ENCODE peak calls at places on chromosomes 13 and 19, in five cellular contexts. One of them, this sample, is unnamed.

GRCh38 chr13:46667687-46668281 is 114.8 kb downstream of the LRCH1 start:
- DNase-seq in Peyer's patch: no peak
- DNase-seq in testis: no peak
- DNase-seq in sigmoid colon: no peak
- DNase-seq in heart left ventricle: no peak
- DNase-seq in this sample: no peak

GRCh38 chr13:21014139-21014665 is 47.2 kb downstream of the LATS2 start:
- DNase-seq in Peyer's patch: no peak
- DNase-seq in testis: no peak
- DNase-seq in heart left ventricle: no peak
- DNase-seq in sigmoid colon: no peak
- DNase-seq in this sample: no peak

GRCh38 chr19:42323852-42324654 is 1.4 kb upstream of the MEGF8 start:
- DNase-seq in heart left ventricle: peak; percentile 68
- DNase-seq in sigmoid colon: no peak
- DNase-seq in testis: no peak
- DNase-seq in Peyer's patch: peak; percentile 22
- DNase-seq in this sample: no peak

GRCh38 chr13:90591927-90592268 is 755.6 kb upstream of the MIR17HG start:
- DNase-seq in Peyer's patch: no peak
- DNase-seq in testis: no peak
- DNase-seq in heart left ventricle: no peak
- DNase-seq in sigmoid colon: no peak
- DNase-seq in this sample: no peak

GRCh38 chr13:95195146-95195545 is 106.1 kb downstream of the ABCC4 start:
- DNase-seq in testis: peak; percentile 27
- DNase-seq in Peyer's patch: no peak
- DNase-seq in heart left ventricle: no peak
- DNase-seq in sigmoid colon: no peak
- DNase-seq in this sample: no peak

GRCh38 chr13:76552373-76552772 is 333.8 kb downstream of the KCTD12 start:
- DNase-seq in testis: no peak
- DNase-seq in heart left ventricle: no peak
- DNase-seq in Peyer's patch: no peak
- DNase-seq in sigmoid colon: no peak
- DNase-seq in this sample: no peak

GRCh38 chr13:105611424-105611823 is 924.0 kb downstream of the EFNB2 start:
- DNase-seq in Peyer's patch: no peak
- DNase-seq in sigmoid colon: no peak
- DNase-seq in testis: no peak
- DNase-seq in heart left ventricle: no peak
- DNase-seq in this sample: no peak

GRCh38 chr13:44972956-44973581 is 16.2 kb downstream of the NUFIP1 start:
- DNase-seq in sigmoid colon: no peak
- DNase-seq in Peyer's patch: no peak
- DNase-seq in testis: no peak
- DNase-seq in heart left ventricle: no peak
- DNase-seq in this sample: no peak

GRCh38 chr19:29171525-29171924 is 41.4 kb downstream of the UQCRFS1 start:
- DNase-seq in Peyer's patch: no peak
- DNase-seq in heart left ventricle: no peak
- DNase-seq in sigmoid colon: no peak
- DNase-seq in testis: no peak
- DNase-seq in this sample: no peak

GRCh38 chr13:94195715-94196114 is 283.8 kb downstream of the DCT start:
- DNase-seq in heart left ventricle: no peak
- DNase-seq in testis: no peak
- DNase-seq in Peyer's patch: no peak
- DNase-seq in sigmoid colon: no peak
- DNase-seq in this sample: no peak

GRCh38 chr13:32731576-32731975 is 145.3 kb downstream of the PDS5B start:
- DNase-seq in sigmoid colon: no peak
- DNase-seq in testis: no peak
- DNase-seq in Peyer's patch: no peak
- DNase-seq in heart left ventricle: no peak
- DNase-seq in this sample: no peak

GRCh38 chr13:45737571-45738002 is 35.5 kb downstream of the CBY2 start:
- DNase-seq in Peyer's patch: no peak
- DNase-seq in sigmoid colon: no peak
- DNase-seq in testis: no peak
- DNase-seq in heart left ventricle: no peak
- DNase-seq in this sample: no peak

GRCh38 chr19:31349160-31349881 is at the start of gene TSHZ3:
- DNase-seq in heart left ventricle: peak; percentile 90
- DNase-seq in Peyer's patch: no peak
- DNase-seq in testis: peak; percentile 72
- DNase-seq in sigmoid colon: peak; percentile 94
- DNase-seq in this sample: no peak

GRCh38 chr19:47499863-47500830 is 14.7 kb downstream of the NAPA start:
- DNase-seq in sigmoid colon: no peak
- DNase-seq in heart left ventricle: peak; percentile 51
- DNase-seq in Peyer's patch: no peak
- DNase-seq in testis: no peak
- DNase-seq in this sample: peak; percentile 85

GRCh38 chr19:48560095-48560530 is 8.1 kb downstream of the SULT2B1 start:
- DNase-seq in testis: no peak
- DNase-seq in heart left ventricle: no peak
- DNase-seq in Peyer's patch: no peak
- DNase-seq in sigmoid colon: no peak
- DNase-seq in this sample: no peak

GRCh38 chr19:48501961-48502719 is 9.5 kb downstream of the LMTK3 start:
- DNase-seq in Peyer's patch: peak; percentile 79
- DNase-seq in heart left ventricle: no peak
- DNase-seq in sigmoid colon: no peak
- DNase-seq in testis: peak; percentile 44
- DNase-seq in this sample: peak; percentile 98

GRCh38 chr13:29362849-29363604 is 232.5 kb downstream of the SLC7A1 start:
- DNase-seq in testis: peak; percentile 58
- DNase-seq in sigmoid colon: no peak
- DNase-seq in Peyer's patch: no peak
- DNase-seq in heart left ventricle: no peak
- DNase-seq in this sample: no peak

GRCh38 chr13:93235258-93236015 is 8.8 kb downstream of the GPC6 start:
- DNase-seq in heart left ventricle: no peak
- DNase-seq in testis: no peak
- DNase-seq in sigmoid colon: peak; percentile 77
- DNase-seq in Peyer's patch: no peak
- DNase-seq in this sample: no peak

GRCh38 chr19:58229255-58229639 is 533 bp downstream of the ZNF544 start:
- DNase-seq in sigmoid colon: no peak
- DNase-seq in testis: peak; percentile 34
- DNase-seq in heart left ventricle: no peak
- DNase-seq in Peyer's patch: no peak
- DNase-seq in this sample: no peak

GRCh38 chr13:31909889-31910551 is 121.6 kb upstream of the FRY start:
- DNase-seq in testis: peak; percentile 49
- DNase-seq in sigmoid colon: no peak
- DNase-seq in heart left ventricle: no peak
- DNase-seq in Peyer's patch: peak; percentile 18
- DNase-seq in this sample: no peak

GRCh38 chr19:4803736-4804695 is 12.5 kb downstream of the FEM1A start:
- DNase-seq in Peyer's patch: peak; percentile 68
- DNase-seq in testis: peak; percentile 60
- DNase-seq in heart left ventricle: peak; percentile 79
- DNase-seq in sigmoid colon: no peak
- DNase-seq in this sample: no peak

GRCh38 chr19:56348289-56348877 is 33.7 kb upstream of the ZSCAN5A start:
- DNase-seq in sigmoid colon: no peak
- DNase-seq in Peyer's patch: no peak
- DNase-seq in testis: no peak
- DNase-seq in heart left ventricle: no peak
- DNase-seq in this sample: no peak

GRCh38 chr19:38004505-38005223 is 97.7 kb downstream of the SIPA1L3 start:
- DNase-seq in Peyer's patch: peak; percentile 78
- DNase-seq in sigmoid colon: peak; percentile 93
- DNase-seq in heart left ventricle: peak; percentile 81
- DNase-seq in testis: peak; percentile 81
- DNase-seq in this sample: peak; percentile 82

GRCh38 chr19:44685877-44686276 is 13.1 kb upstream of the CEACAM16 start:
- DNase-seq in testis: no peak
- DNase-seq in Peyer's patch: peak; percentile 28
- DNase-seq in heart left ventricle: no peak
- DNase-seq in sigmoid colon: no peak
- DNase-seq in this sample: no peak

GRCh38 chr13:36531746-36532486 is 99.6 kb downstream of the CCNA1 start:
- DNase-seq in testis: no peak
- DNase-seq in sigmoid colon: no peak
- DNase-seq in heart left ventricle: no peak
- DNase-seq in Peyer's patch: no peak
- DNase-seq in this sample: no peak

GRCh38 chr13:47252627-47253026 is 355.8 kb upstream of the HTR2A start:
- DNase-seq in heart left ventricle: no peak
- DNase-seq in Peyer's patch: no peak
- DNase-seq in testis: no peak
- DNase-seq in sigmoid colon: no peak
- DNase-seq in this sample: no peak

DNA sequence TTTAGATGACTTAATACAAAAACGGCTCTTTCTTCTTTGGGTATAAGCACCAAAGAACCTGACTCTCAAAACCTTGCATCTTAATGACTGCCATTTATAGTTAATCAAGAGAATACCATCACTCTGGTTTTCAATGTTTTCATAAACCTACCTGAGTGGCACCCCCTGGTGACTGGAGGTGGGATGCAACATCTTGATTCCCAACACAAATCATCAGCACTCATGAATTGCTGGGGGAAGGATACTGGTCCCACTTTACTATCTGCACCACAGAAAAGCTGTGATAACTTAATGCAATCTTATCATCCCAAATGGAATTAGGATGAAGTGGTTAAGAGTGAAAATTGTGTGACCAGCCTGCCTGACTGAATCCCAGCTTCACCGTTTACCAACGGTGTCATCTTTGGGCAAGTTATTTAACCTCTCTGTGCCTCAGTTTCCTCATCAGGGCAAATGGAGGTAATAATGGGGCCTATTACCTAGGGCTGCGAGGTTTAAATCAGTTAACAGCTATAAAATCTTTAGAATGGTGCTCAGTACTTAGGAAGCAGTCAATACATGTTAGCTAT is 366.4 kb downstream of the KLF12 start:
- DNase-seq in Peyer's patch: peak; percentile 39
- DNase-seq in sigmoid colon: no peak
- DNase-seq in testis: no peak
- DNase-seq in heart left ventricle: no peak
- DNase-seq in this sample: no peak
- H3K4me3 ChIP-seq in Peyer's patch: no peak overlapping the region
- H3K4me3 ChIP-seq in sigmoid colon: no peak overlapping the region
- H3K4me3 ChIP-seq in testis: no peak overlapping the region
- H3K4me3 ChIP-seq in heart left ventricle: no peak overlapping the region
- H3K4me3 ChIP-seq in this sample: no peak overlapping the region

GRCh38 chr19:51904331-51905165 is at the start of gene ZNF649:
- DNase-seq in heart left ventricle: peak; percentile 91
- DNase-seq in sigmoid colon: peak; percentile 84
- DNase-seq in Peyer's patch: peak; percentile 76
- DNase-seq in testis: peak; percentile 92
- DNase-seq in this sample: peak; percentile 76
- TF ChIP-seq POLR2A in heart left ventricle: no peak
- TF ChIP-seq POLR2A in sigmoid colon: no peak
- TF ChIP-seq POLR2A in Peyer's patch: no peak
- TF ChIP-seq POLR2A in testis: no peak
- TF ChIP-seq POLR2A in this sample: peak; percentile 25

DNA sequence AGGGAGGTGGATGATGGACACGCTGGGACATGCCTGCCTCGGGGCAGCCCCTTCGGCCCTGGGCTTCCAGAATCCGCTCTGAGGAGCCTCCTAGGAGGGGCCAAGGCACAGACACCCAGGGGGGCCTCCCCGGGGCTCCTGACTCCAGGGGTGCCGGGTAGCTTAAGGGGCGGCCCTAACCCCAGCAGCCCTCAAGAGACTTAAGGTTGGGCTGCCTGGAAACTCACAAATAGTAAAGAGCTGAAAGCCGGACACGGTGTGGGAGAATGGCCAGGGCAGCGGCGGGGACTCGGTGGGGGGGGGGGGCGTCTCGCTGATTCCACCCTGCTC is 7.7 kb downstream of the ARID3A start:
- DNase-seq in testis: no peak
- DNase-seq in Peyer's patch: no peak
- DNase-seq in heart left ventricle: no peak
- DNase-seq in sigmoid colon: no peak
- DNase-seq in this sample: no peak
- H3K4me3 ChIP-seq in testis: no peak overlapping the region
- H3K4me3 ChIP-seq in Peyer's patch: no peak overlapping the region
- H3K4me3 ChIP-seq in heart left ventricle: peak overlapping the region; percentile 41
- H3K4me3 ChIP-seq in sigmoid colon: no peak overlapping the region
- H3K4me3 ChIP-seq in this sample: peak overlapping the region; percentile 21

DNA sequence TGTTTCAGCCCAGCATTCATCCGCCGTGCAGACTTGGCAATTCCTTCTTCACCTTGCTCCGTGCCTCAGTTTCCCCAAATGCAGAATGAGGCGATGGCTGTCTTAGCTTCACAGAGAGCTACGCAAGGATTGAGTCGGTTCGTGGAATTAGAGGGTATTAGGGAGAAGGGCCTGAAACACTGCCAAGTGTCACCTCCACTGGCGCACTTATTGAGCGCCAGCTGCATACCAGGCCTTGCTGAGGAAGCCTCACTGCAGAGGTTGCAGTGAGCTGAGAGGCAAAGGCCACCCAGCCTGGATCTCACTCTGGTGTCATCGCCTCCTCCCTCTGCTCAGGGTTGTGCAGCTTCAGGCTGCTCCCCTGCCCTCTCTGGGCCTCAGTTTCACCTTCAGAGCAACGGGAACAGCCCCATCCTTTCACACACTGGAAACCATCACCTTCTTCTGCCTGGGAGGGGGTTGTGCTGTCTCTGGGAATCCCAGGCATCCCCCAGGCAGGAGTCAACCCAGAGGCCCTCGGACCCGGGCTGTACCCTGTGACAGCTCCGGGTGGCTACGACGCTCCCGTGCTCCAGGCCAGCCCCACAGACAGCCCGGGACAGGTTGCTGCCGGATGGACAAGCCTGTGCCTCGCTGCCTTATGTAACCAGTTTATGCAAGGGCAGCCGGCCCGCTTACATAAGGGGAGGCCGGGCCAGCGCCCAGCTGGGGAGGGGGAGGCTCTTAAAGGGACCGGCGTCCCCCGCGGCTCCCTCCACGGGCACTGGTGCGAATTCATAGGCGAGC is 31.9 kb downstream of the NFIC start:
- DNase-seq in Peyer's patch: peak; percentile 23
- DNase-seq in sigmoid colon: peak; percentile 97
- DNase-seq in testis: peak; percentile 88
- DNase-seq in heart left ventricle: peak; percentile 84
- DNase-seq in this sample: peak; percentile 66
- TF ChIP-seq POLR2A in Peyer's patch: no peak
- TF ChIP-seq POLR2A in sigmoid colon: peak; percentile 63
- TF ChIP-seq POLR2A in testis: no peak
- TF ChIP-seq POLR2A in heart left ventricle: no peak
- TF ChIP-seq POLR2A in this sample: no peak

GRCh38 chr13:111048387-111048786 is 66.7 kb upstream of the ARHGEF7 start:
- DNase-seq in testis: no peak
- DNase-seq in Peyer's patch: no peak
- DNase-seq in sigmoid colon: no peak
- DNase-seq in heart left ventricle: no peak
- DNase-seq in this sample: no peak

GRCh38 chr13:111044087-111044830 is 70.9 kb upstream of the ARHGEF7 start:
- DNase-seq in testis: no peak
- DNase-seq in sigmoid colon: no peak
- DNase-seq in heart left ventricle: no peak
- DNase-seq in Peyer's patch: no peak
- DNase-seq in this sample: no peak

GRCh38 chr13:111045170-111045569 is 69.9 kb upstream of the ARHGEF7 start:
- DNase-seq in Peyer's patch: no peak
- DNase-seq in sigmoid colon: no peak
- DNase-seq in heart left ventricle: no peak
- DNase-seq in testis: no peak
- DNase-seq in this sample: no peak

GRCh38 chr13:111047326-111047725 is 67.8 kb upstream of the ARHGEF7 start:
- DNase-seq in testis: no peak
- DNase-seq in sigmoid colon: no peak
- DNase-seq in Peyer's patch: no peak
- DNase-seq in heart left ventricle: no peak
- DNase-seq in this sample: no peak

GRCh38 chr13:111046590-111047141 is 68.4 kb upstream of the ARHGEF7 start:
- DNase-seq in heart left ventricle: no peak
- DNase-seq in sigmoid colon: no peak
- DNase-seq in Peyer's patch: no peak
- DNase-seq in testis: no peak
- DNase-seq in this sample: no peak
- H3K4me3 ChIP-seq in heart left ventricle: no peak overlapping the region
- H3K4me3 ChIP-seq in sigmoid colon: no peak overlapping the region
- H3K4me3 ChIP-seq in Peyer's patch: no peak overlapping the region
- H3K4me3 ChIP-seq in testis: no peak overlapping the region
- H3K4me3 ChIP-seq in this sample: no peak overlapping the region